ENCODE peak calls at places on chromosomes 7 and 10, in seven cellular contexts. C is neural progenitor cell, M is neural crest cell, A is omental fat pad, X is AG10803, Q is fibroblast of mammary gland, L is Panc1. F is an unnamed sample.
A peak's percentile ranks its signal among the peaks of the same experiment; 100 is the strongest.

GRCh38 chr10:18501198-18501597 is 150.2 kb downstream of the NSUN6 start:
- DNase-seq in C (no peak), M (no peak), A (no peak), X (peak; percentile 21), Q (peak; percentile 62), L (no peak), F (peak; percentile 31)

GRCh38 chr10:46560381-46560780 is 3.9 kb upstream of the GPRIN2 start:
- DNase-seq in C (no peak), M (peak; percentile 1), A (no peak), X (no peak), Q (no peak), L (no peak), F (no peak)

GRCh38 chr10:110363572-110364411 is 59.1 kb upstream of the SMNDC1 start:
- DNase-seq in C (peak; percentile 26), M (no peak), A (no peak), X (no peak), Q (peak; percentile 42), L (no peak), F (no peak)

GRCh38 chr10:114855776-114856543 is 34.4 kb downstream of the FHIP2A start:
- DNase-seq in C (no peak), M (no peak), A (no peak), X (peak; percentile 8), Q (peak; percentile 46), L (no peak), F (peak; percentile 40)

GRCh38 chr7:138460176-138460648 is at the start of gene TRIM24:
- DNase-seq in C (no peak), M (peak; percentile 82), A (peak; percentile 68), X (no peak), Q (no peak), L (no peak), F (no peak)

GRCh38 chr7:155375337-155376277 is 77.9 kb downstream of the INSIG1 start:
- DNase-seq in C (peak; percentile 47), M (no peak), A (no peak), X (no peak), Q (no peak), L (no peak), F (no peak)

GRCh38 chr10:74502963-74503608 is 323.3 kb upstream of the KAT6B start:
- DNase-seq in C (no peak), M (no peak), A (no peak), X (peak; percentile 52), Q (peak; percentile 82), L (no peak), F (peak; percentile 85)

GRCh38 chr10:125955766-125956165 is 59.4 kb downstream of the FANK1 start:
- DNase-seq in C (no peak), M (no peak), A (no peak), X (no peak), Q (no peak), L (no peak), F (no peak)

GRCh38 chr10:77796311-77796915 is 130.1 kb downstream of the DLG5 start:
- DNase-seq in C (no peak), M (no peak), A (no peak), X (no peak), Q (no peak), L (no peak), F (no peak)

GRCh38 chr7:158985583-158985982 is 129.2 kb downstream of the DYNC2I1 start:
- DNase-seq in C (no peak), M (no peak), A (no peak), X (no peak), Q (no peak), L (no peak), F (no peak)

GRCh38 chr7:32506266-32507054 is 11.2 kb downstream of the AVL9 start:
- DNase-seq in C (no peak), M (no peak), A (no peak), X (peak; percentile 87), Q (peak; percentile 94), L (peak; percentile 78), F (peak; percentile 86)

GRCh38 chr10:48390933-48391845 is 84.7 kb downstream of the MAPK8 start:
- DNase-seq in C (no peak), M (no peak), A (no peak), X (peak; percentile 46), Q (peak; percentile 48), L (peak; percentile 20), F (peak; percentile 66)

GRCh38 chr10:44952779-44953231 is 6.8 kb upstream of the RASSF4 start:
- DNase-seq in C (no peak), M (peak; percentile 34), A (no peak), X (no peak), Q (no peak), L (no peak), F (no peak)

GRCh38 chr7:1974290-1974689 is 258.5 kb downstream of the MAD1L1 start:
- DNase-seq in C (no peak), M (no peak), A (no peak), X (no peak), Q (no peak), L (no peak), F (no peak)

GRCh38 chr7:1913290-1914282 is 243.5 kb downstream of the ELFN1 start:
- DNase-seq in C (no peak), M (no peak), A (no peak), X (no peak), Q (no peak), L (no peak), F (no peak)

GRCh38 chr7:42671627-42672026 is 240.2 kb downstream of the C7orf25 start:
- DNase-seq in C (no peak), M (no peak), A (no peak), X (peak; percentile 84), Q (peak; percentile 91), L (no peak), F (peak; percentile 26)

GRCh38 chr7:76129366-76129765 is 72.3 kb upstream of the SRRM3 start:
- DNase-seq in C (no peak), M (no peak), A (no peak), X (peak; percentile 46), Q (no peak), L (no peak), F (no peak)

GRCh38 chr7:10939237-10939910 is 34.3 kb upstream of the PHF14 start:
- DNase-seq in C (no peak), M (peak; percentile 2), A (no peak), X (no peak), Q (peak; percentile 2), L (no peak), F (no peak)

GRCh38 chr7:108809356-108809755 is 239.7 kb downstream of the DNAJB9 start:
- DNase-seq in C (no peak), M (no peak), A (no peak), X (no peak), Q (no peak), L (no peak), F (no peak)

GRCh38 chr7:149141893-149142292 is 5.4 kb upstream of the ZNF398 start:
- DNase-seq in C (no peak), M (no peak), A (no peak), X (no peak), Q (no peak), L (no peak), F (no peak)

GRCh38 chr7:82050792-82051191 is 280.9 kb upstream of the HGF start:
- DNase-seq in C (no peak), M (no peak), A (no peak), X (peak; percentile 72), Q (peak; percentile 91), L (peak; percentile 46), F (peak; percentile 66)

GRCh38 chr7:140732436-140732835 is 35.9 kb downstream of the NDUFB2 start:
- DNase-seq in C (peak; percentile 46), M (no peak), A (no peak), X (no peak), Q (no peak), L (no peak), F (no peak)

GRCh38 chr7:156559001-156559400 is 81.6 kb upstream of the RNF32 start:
- DNase-seq in C (no peak), M (no peak), A (no peak), X (no peak), Q (no peak), L (no peak), F (no peak)

GRCh38 chr7:156560696-156561210 is 79.8 kb upstream of the RNF32 start:
- DNase-seq in C (no peak), M (no peak), A (no peak), X (no peak), Q (no peak), L (no peak), F (no peak)

GRCh38 chr7:156556083-156556482 is 84.5 kb upstream of the RNF32 start:
- DNase-seq in C (no peak), M (no peak), A (no peak), X (no peak), Q (no peak), L (no peak), F (no peak)

GRCh38 chr7:156558198-156558597 is 82.4 kb upstream of the RNF32 start:
- DNase-seq in C (no peak), M (no peak), A (no peak), X (no peak), Q (peak; percentile 27), L (peak; percentile 94), F (peak; percentile 61)

DNA sequence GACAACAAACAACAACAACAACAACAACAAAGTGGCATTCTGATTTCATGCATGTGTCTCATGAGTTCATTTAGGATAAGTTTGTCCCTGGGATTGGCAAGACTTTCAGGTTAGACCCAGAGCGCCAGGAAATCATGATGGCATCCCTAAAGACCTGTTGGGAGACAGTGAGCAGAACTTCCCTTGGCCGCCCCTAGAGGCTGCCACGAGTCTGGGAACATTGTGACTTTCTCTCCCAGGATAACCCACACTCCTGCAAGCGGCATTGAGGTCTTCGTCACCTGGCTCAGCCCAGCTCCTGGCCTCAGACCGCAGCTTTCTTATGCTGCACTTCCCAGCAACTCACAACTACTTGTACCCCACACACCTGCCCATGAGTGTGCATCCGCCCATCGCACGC is 80.5 kb upstream of the RNF32 start:
- DNase-seq in C (peak; percentile 36), M (no peak), A (no peak), X (no peak), Q (no peak), L (no peak), F (no peak)
- TF ChIP-seq CTCF in C (peak; percentile 50), M (peak; percentile 49), A (no peak), X (no peak), Q (no peak), L (peak; percentile 76), F (peak; percentile 17)

GRCh38 chr7:52107355-52107754 is 790.7 kb upstream of the COBL start:
- DNase-seq in C (no peak), M (no peak), A (no peak), X (no peak), Q (no peak), L (no peak), F (no peak)
- TF ChIP-seq CTCF in C (no peak), M (no peak), A (no peak), X (no peak), Q (no peak), L (no peak), F (no peak)

DNA sequence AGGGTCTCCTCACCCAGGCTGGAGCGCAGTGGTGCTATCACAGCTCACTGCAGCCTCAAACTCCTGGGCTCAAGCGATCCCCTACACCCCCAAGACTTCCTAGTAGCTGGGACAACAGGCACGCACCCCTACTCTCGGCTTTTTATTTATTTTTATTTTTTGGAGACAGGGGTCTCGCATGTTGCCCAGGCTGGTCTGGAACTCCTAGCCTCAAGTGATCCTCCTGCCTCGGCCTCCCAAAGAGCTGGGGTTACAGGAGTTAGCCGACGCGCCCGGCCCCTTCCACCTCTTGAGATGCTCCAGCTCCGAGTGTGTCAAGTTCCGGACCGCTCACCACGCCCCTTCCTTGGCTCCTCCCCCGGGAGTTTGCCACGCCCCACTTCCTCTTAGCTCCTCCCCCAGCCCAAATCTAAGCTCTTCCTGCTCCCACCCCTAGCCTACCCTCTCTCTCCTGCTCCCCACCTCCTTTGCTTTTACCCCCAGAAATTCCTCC is 6.3 kb downstream of the NAT16 start:
- DNase-seq in C (peak; percentile 70), M (peak; percentile 44), A (no peak), X (no peak), Q (peak; percentile 55), L (no peak), F (no peak)
- TF ChIP-seq CTCF in C (no peak), M (no peak), A (no peak), X (no peak), Q (no peak), L (no peak), F (no peak)

GRCh38 chr10:105797234-105797890 is 1156.3 kb downstream of the SORCS3 start:
- DNase-seq in C (peak; percentile 54), M (no peak), A (no peak), X (no peak), Q (peak; percentile 16), L (peak; percentile 15), F (peak; percentile 8)
- TF ChIP-seq CTCF in C (peak; percentile 76), M (peak; percentile 67), A (no peak), X (peak; percentile 15), Q (peak; percentile 20), L (peak; percentile 75), F (peak; percentile 20)